ENCODE peak calls at places on chromosomes 13 and 19, in ten cellular contexts. G is breast epithelium; A is heart left ventricle; H is caudate nucleus; E is CD8-positive, alpha-beta T cell; T is Peyer's patch; K is suprapubic skin; L is stomach; Q is tibial nerve; N is fibroblast of lung. Y is an unnamed sample.
A peak's percentile ranks its signal among the peaks of the same experiment; 100 is the strongest.

GRCh38 chr19:39590265-39590664 is 12.1 kb upstream of the LGALS13 start:
- DNase-seq in E (no peak), K (no peak), L (no peak), N (peak; percentile 2), A (no peak), T (no peak), H (no peak), G (no peak), Q (no peak), Y (no peak)

GRCh38 chr19:45079063-45079910 is at the start of gene GEMIN7:
- DNase-seq in N (peak; percentile 71), G (peak; percentile 55), K (no peak), T (peak; percentile 79), E (peak; percentile 73), A (peak; percentile 81), L (peak; percentile 84), Q (peak; percentile 53), H (peak; percentile 39), Y (no peak)

GRCh38 chr13:110561335-110562033 is at the start of gene RAB20:
- DNase-seq in L (peak; percentile 92), A (peak; percentile 92), G (peak; percentile 74), K (peak; percentile 89), H (no peak), T (peak; percentile 81), E (peak; percentile 29), Q (peak; percentile 78), N (peak; percentile 75), Y (peak; percentile 54)

GRCh38 chr13:48431431-48431830 is 18.5 kb upstream of the LPAR6 start:
- DNase-seq in A (no peak), E (no peak), G (no peak), H (no peak), L (no peak), Q (no peak), T (no peak), K (no peak), N (peak; percentile 79), Y (no peak)

GRCh38 chr13:97142452-97142851 is 79.7 kb upstream of the MBNL2 start:
- DNase-seq in Q (no peak), N (no peak), H (no peak), E (no peak), K (no peak), G (no peak), L (no peak), T (no peak), A (no peak), Y (no peak)

GRCh38 chr19:32543107-32543900 is 37.7 kb upstream of the PDCD5 start:
- DNase-seq in G (no peak), N (peak; percentile 25), L (no peak), E (no peak), H (no peak), A (no peak), T (no peak), Q (no peak), K (no peak), Y (no peak)

GRCh38 chr13:66952507-66952906 is 277.6 kb downstream of the PCDH9 start:
- DNase-seq in A (no peak), Q (no peak), K (no peak), N (no peak), G (no peak), H (no peak), L (no peak), T (no peak), E (no peak), Y (no peak)

GRCh38 chr19:30225615-30226463 is 146.3 kb upstream of the ZNF536 start:
- DNase-seq in A (no peak), H (no peak), E (no peak), T (no peak), N (no peak), Q (no peak), L (no peak), K (no peak), G (no peak), Y (no peak)

GRCh38 chr13:82330499-82330898 is 1551.8 kb downstream of the SLITRK1 start:
- DNase-seq in H (no peak), T (no peak), N (no peak), G (no peak), E (no peak), L (no peak), Q (no peak), A (no peak), K (no peak), Y (no peak)

GRCh38 chr13:110440946-110441731 is 120.4 kb downstream of the RAB20 start:
- DNase-seq in L (no peak), A (no peak), N (no peak), E (no peak), T (no peak), H (no peak), K (no peak), Q (no peak), G (no peak), Y (no peak)

GRCh38 chr19:6372594-6373095 is at the start of gene ALKBH7:
- DNase-seq in K (peak; percentile 99), Q (peak; percentile 99), A (peak; percentile 100), H (peak; percentile 98), T (peak; percentile 98), G (peak; percentile 100), L (peak; percentile 99), E (peak; percentile 92), N (peak; percentile 100), Y (peak; percentile 100)

GRCh38 chr19:42246143-42246868 is 3.9 kb upstream of the GSK3A start:
- DNase-seq in Q (peak; percentile 50), K (peak; percentile 91), L (peak; percentile 73), A (peak; percentile 77), E (no peak), T (no peak), G (peak; percentile 79), H (peak; percentile 73), N (peak; percentile 81), Y (peak; percentile 55)
- H3K27ac ChIP-seq in Q (peak overlapping the region; percentile 100), K (peak overlapping the region; percentile 7), L (no peak overlapping the region), A (peak overlapping the region; percentile 57), E (no peak overlapping the region), T (peak overlapping the region; percentile 38), G (peak overlapping the region; percentile 100), H (peak overlapping the region; percentile 91), N (peak overlapping the region; percentile 36), Y (peak overlapping the region; percentile 61)

GRCh38 chr19:10093295-10094186 is 7.4 kb downstream of the SHFL start:
- DNase-seq in Q (no peak), N (no peak), K (no peak), A (no peak), G (no peak), E (no peak), H (no peak), L (no peak), T (no peak), Y (no peak)

GRCh38 chr19:10095948-10096614 is 6.4 kb downstream of the ANGPTL6 start:
- DNase-seq in Q (peak; percentile 58), K (peak; percentile 90), G (peak; percentile 84), N (peak; percentile 80), A (peak; percentile 90), H (peak; percentile 66), L (peak; percentile 94), T (peak; percentile 81), E (peak; percentile 88), Y (no peak)

GRCh38 chr19:10092648-10093294 is 6.7 kb downstream of the SHFL start:
- DNase-seq in Q (no peak), G (no peak), N (no peak), H (no peak), K (no peak), L (no peak), T (no peak), E (no peak), A (no peak), Y (no peak)

GRCh38 chr19:10096615-10096963 is 5.9 kb downstream of the ANGPTL6 start:
- DNase-seq in K (peak; percentile 85), A (no peak), H (no peak), E (no peak), T (peak; percentile 46), G (no peak), Q (no peak), N (no peak), L (no peak), Y (no peak)

GRCh38 chr19:10095622-10095947 is 6.9 kb downstream of the ANGPTL6 start:
- DNase-seq in T (no peak), Q (no peak), A (no peak), K (no peak), L (no peak), N (no peak), H (no peak), G (no peak), E (no peak), Y (no peak)
- H3K27ac ChIP-seq in T (peak overlapping the region; percentile 84), Q (peak overlapping the region; percentile 62), A (peak overlapping the region; percentile 22), K (peak overlapping the region; percentile 76), L (peak overlapping the region; percentile 89), N (no peak overlapping the region), H (no peak overlapping the region), G (peak overlapping the region; percentile 71), E (no peak overlapping the region), Y (peak overlapping the region; percentile 46)

GRCh38 chr19:58355215-58355796 is 2.0 kb upstream of the A1BG start:
- DNase-seq in H (no peak), N (no peak), E (no peak), Q (no peak), G (no peak), A (no peak), T (no peak), K (no peak), L (no peak), Y (no peak)

GRCh38 chr19:58356971-58357797 is 3.9 kb upstream of the A1BG start:
- DNase-seq in K (no peak), T (no peak), L (no peak), H (no peak), N (no peak), Q (no peak), G (no peak), E (no peak), A (no peak), Y (no peak)

GRCh38 chr19:58357798-58358145 is 4.5 kb upstream of the A1BG start:
- DNase-seq in E (no peak), L (no peak), T (no peak), K (no peak), H (no peak), A (no peak), Q (no peak), N (no peak), G (no peak), Y (no peak)

GRCh38 chr19:58355891-58356235 is 2.6 kb upstream of the A1BG start:
- DNase-seq in H (no peak), Q (no peak), G (no peak), K (no peak), L (no peak), A (no peak), N (no peak), E (no peak), T (no peak), Y (no peak)

GRCh38 chr19:58356236-58356970 is 3.1 kb upstream of the A1BG start:
- DNase-seq in K (no peak), G (no peak), L (no peak), N (no peak), Q (no peak), A (no peak), H (no peak), E (peak; percentile 33), T (no peak), Y (no peak)
- H3K27ac ChIP-seq in K (no peak overlapping the region), G (no peak overlapping the region), L (no peak overlapping the region), N (no peak overlapping the region), Q (no peak overlapping the region), A (no peak overlapping the region), H (no peak overlapping the region), E (peak overlapping the region; percentile 50), T (no peak overlapping the region), Y (no peak overlapping the region)

DNA sequence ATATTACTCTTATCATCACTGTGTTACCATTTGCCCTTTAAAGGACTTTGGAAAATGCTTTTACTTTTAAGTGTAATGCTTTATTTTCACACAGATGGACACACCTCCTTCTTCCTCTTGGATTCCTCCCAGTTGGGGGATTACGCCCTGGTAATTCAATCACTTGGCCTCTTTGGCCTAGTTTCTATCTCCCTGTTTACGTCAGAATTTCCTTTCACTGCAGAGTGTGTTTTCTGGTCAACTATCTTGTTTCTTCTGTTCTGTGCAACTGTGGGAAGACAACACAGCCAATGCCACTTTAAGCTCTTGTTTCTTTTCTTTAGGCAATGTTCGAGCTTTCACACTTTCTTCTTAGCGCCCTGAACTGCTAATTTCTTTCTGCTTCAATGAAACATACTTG is 257.3 kb upstream of the MAB21L1 start:
- DNase-seq in G (no peak), A (no peak), T (no peak), N (no peak), E (no peak), L (no peak), H (no peak), Q (no peak), K (no peak), Y (no peak)
- H3K27ac ChIP-seq in G (no peak overlapping the region), A (peak overlapping the region; percentile 73), T (no peak overlapping the region), N (no peak overlapping the region), E (no peak overlapping the region), L (no peak overlapping the region), H (no peak overlapping the region), Q (no peak overlapping the region), K (no peak overlapping the region), Y (no peak overlapping the region)

Y was measured in thoracic aorta.